ENCODE peak calls at places on chromosome 2, in seven cellular contexts. One of them, this sample, is unnamed.

GRCh38 chr2:102449370-102449974 is 23.6 kb upstream of the SLC9A4 start:
- DNase-seq in neural progenitor cell: peak; percentile 37
- DNase-seq in K562: peak; percentile 35
- DNase-seq in HepG2: peak; percentile 23
- DNase-seq in Panc1: peak; percentile 22
- DNase-seq in fibroblast of lung: peak; percentile 25
- DNase-seq in breast epithelium: no peak
- DNase-seq in this sample: peak; percentile 17

GRCh38 chr2:140457483-140457882 is 1673.3 kb downstream of the LRP1B start:
- DNase-seq in neural progenitor cell: no peak
- DNase-seq in breast epithelium: no peak
- DNase-seq in fibroblast of lung: peak; percentile 25
- DNase-seq in HepG2: no peak
- DNase-seq in K562: no peak
- DNase-seq in Panc1: no peak
- DNase-seq in this sample: no peak

GRCh38 chr2:162888641-162889040 is 50.1 kb upstream of the KCNH7 start:
- DNase-seq in fibroblast of lung: peak; percentile 7
- DNase-seq in K562: no peak
- DNase-seq in neural progenitor cell: no peak
- DNase-seq in breast epithelium: no peak
- DNase-seq in HepG2: no peak
- DNase-seq in Panc1: no peak
- DNase-seq in this sample: no peak

GRCh38 chr2:195486520-195486919 is 170.5 kb upstream of the SLC39A10 start:
- DNase-seq in HepG2: no peak
- DNase-seq in fibroblast of lung: peak; percentile 54
- DNase-seq in neural progenitor cell: no peak
- DNase-seq in breast epithelium: no peak
- DNase-seq in K562: no peak
- DNase-seq in Panc1: no peak
- DNase-seq in this sample: no peak

GRCh38 chr2:160376576-160376975 is 117.0 kb downstream of the RBMS1 start:
- DNase-seq in K562: no peak
- DNase-seq in breast epithelium: no peak
- DNase-seq in HepG2: no peak
- DNase-seq in neural progenitor cell: peak; percentile 44
- DNase-seq in Panc1: no peak
- DNase-seq in fibroblast of lung: peak; percentile 74
- DNase-seq in this sample: no peak

GRCh38 chr2:70946832-70947442 is 11.2 kb downstream of the ATP6V1B1 start:
- DNase-seq in Panc1: peak; percentile 56
- DNase-seq in fibroblast of lung: peak; percentile 45
- DNase-seq in HepG2: peak; percentile 67
- DNase-seq in neural progenitor cell: peak; percentile 84
- DNase-seq in breast epithelium: peak; percentile 51
- DNase-seq in K562: peak; percentile 41
- DNase-seq in this sample: no peak

GRCh38 chr2:178553047-178553446 is 72.8 kb downstream of the PLEKHA3 start:
- DNase-seq in Panc1: peak; percentile 18
- DNase-seq in K562: no peak
- DNase-seq in HepG2: no peak
- DNase-seq in neural progenitor cell: no peak
- DNase-seq in fibroblast of lung: peak; percentile 89
- DNase-seq in breast epithelium: no peak
- DNase-seq in this sample: no peak

GRCh38 chr2:202104286-202104870 is 31.3 kb downstream of the KIAA2012 start:
- DNase-seq in K562: peak; percentile 51
- DNase-seq in neural progenitor cell: peak; percentile 66
- DNase-seq in fibroblast of lung: peak; percentile 50
- DNase-seq in Panc1: peak; percentile 28
- DNase-seq in breast epithelium: no peak
- DNase-seq in HepG2: peak; percentile 36
- DNase-seq in this sample: no peak

GRCh38 chr2:74896232-74896631 is 62.2 kb upstream of the POLE4 start:
- DNase-seq in HepG2: no peak
- DNase-seq in K562: no peak
- DNase-seq in breast epithelium: no peak
- DNase-seq in fibroblast of lung: no peak
- DNase-seq in Panc1: no peak
- DNase-seq in neural progenitor cell: no peak
- DNase-seq in this sample: no peak

GRCh38 chr2:229257980-229258379 is 13.1 kb downstream of the PID1 start:
- DNase-seq in HepG2: no peak
- DNase-seq in K562: no peak
- DNase-seq in fibroblast of lung: no peak
- DNase-seq in neural progenitor cell: no peak
- DNase-seq in breast epithelium: no peak
- DNase-seq in Panc1: no peak
- DNase-seq in this sample: no peak

GRCh38 chr2:29311458-29311857 is 196.2 kb downstream of the CLIP4 start:
- DNase-seq in neural progenitor cell: no peak
- DNase-seq in K562: no peak
- DNase-seq in HepG2: no peak
- DNase-seq in fibroblast of lung: no peak
- DNase-seq in breast epithelium: no peak
- DNase-seq in Panc1: no peak
- DNase-seq in this sample: no peak

GRCh38 chr2:228048838-228049490 is 132.5 kb downstream of the SPHKAP start:
- DNase-seq in HepG2: peak; percentile 49
- DNase-seq in neural progenitor cell: peak; percentile 75
- DNase-seq in fibroblast of lung: peak; percentile 19
- DNase-seq in breast epithelium: no peak
- DNase-seq in Panc1: peak; percentile 77
- DNase-seq in K562: no peak
- DNase-seq in this sample: no peak

GRCh38 chr2:20649586-20650375 is 1.1 kb downstream of the HS1BP3 start:
- DNase-seq in fibroblast of lung: no peak
- DNase-seq in neural progenitor cell: no peak
- DNase-seq in breast epithelium: no peak
- DNase-seq in HepG2: no peak
- DNase-seq in K562: no peak
- DNase-seq in Panc1: no peak
- DNase-seq in this sample: no peak

GRCh38 chr2:8475349-8476045 is 206.4 kb upstream of the ID2 start:
- DNase-seq in neural progenitor cell: peak; percentile 45
- DNase-seq in K562: no peak
- DNase-seq in HepG2: no peak
- DNase-seq in fibroblast of lung: no peak
- DNase-seq in Panc1: no peak
- DNase-seq in breast epithelium: no peak
- DNase-seq in this sample: no peak

GRCh38 chr2:240524963-240525718 is 32.6 kb downstream of the ANKMY1 start:
- DNase-seq in K562: no peak
- DNase-seq in HepG2: no peak
- DNase-seq in Panc1: no peak
- DNase-seq in breast epithelium: peak; percentile 6
- DNase-seq in fibroblast of lung: no peak
- DNase-seq in neural progenitor cell: no peak
- DNase-seq in this sample: no peak
- H3K9me3 ChIP-seq in K562: peaks cover 18% of the 10 kb centered on the region
- H3K9me3 ChIP-seq in HepG2: peaks cover 18% of the 10 kb centered on the region
- H3K9me3 ChIP-seq in Panc1: peaks cover 20% of the 10 kb centered on the region
- H3K9me3 ChIP-seq in breast epithelium: no peaks in the 10 kb centered on the region
- H3K9me3 ChIP-seq in fibroblast of lung: no peaks in the 10 kb centered on the region
- H3K9me3 ChIP-seq in neural progenitor cell: no peaks in the 10 kb centered on the region
- H3K9me3 ChIP-seq in this sample: no peaks in the 10 kb centered on the region

GRCh38 chr2:241390301-241391206 is 34.5 kb downstream of the FARP2 start:
- DNase-seq in breast epithelium: no peak
- DNase-seq in neural progenitor cell: no peak
- DNase-seq in Panc1: no peak
- DNase-seq in HepG2: no peak
- DNase-seq in fibroblast of lung: no peak
- DNase-seq in K562: no peak
- DNase-seq in this sample: no peak
- TF ChIP-seq CTCF in breast epithelium: no peak
- TF ChIP-seq CTCF in neural progenitor cell: no peak
- TF ChIP-seq CTCF in Panc1: no peak
- TF ChIP-seq CTCF in HepG2: no peak
- TF ChIP-seq CTCF in fibroblast of lung: no peak
- TF ChIP-seq CTCF in K562: no peak
- TF ChIP-seq CTCF in this sample: no peak

GRCh38 chr2:6917071-6917760 is at the start of gene RNF144A:
- DNase-seq in HepG2: no peak
- DNase-seq in K562: peak; percentile 93
- DNase-seq in neural progenitor cell: peak; percentile 88
- DNase-seq in breast epithelium: no peak
- DNase-seq in Panc1: no peak
- DNase-seq in fibroblast of lung: peak; percentile 45
- DNase-seq in this sample: peak; percentile 36

GRCh38 chr2:6916224-6916623 is 988 bp upstream of the RNF144A start:
- DNase-seq in Panc1: no peak
- DNase-seq in HepG2: no peak
- DNase-seq in fibroblast of lung: no peak
- DNase-seq in breast epithelium: no peak
- DNase-seq in K562: no peak
- DNase-seq in neural progenitor cell: no peak
- DNase-seq in this sample: no peak

GRCh38 chr2:6919912-6920905 is 3.0 kb downstream of the RNF144A start:
- DNase-seq in Panc1: no peak
- DNase-seq in K562: no peak
- DNase-seq in fibroblast of lung: peak; percentile 23
- DNase-seq in HepG2: no peak
- DNase-seq in neural progenitor cell: peak; percentile 30
- DNase-seq in breast epithelium: no peak
- DNase-seq in this sample: no peak

GRCh38 chr2:6916736-6917070 is 509 bp upstream of the RNF144A start:
- DNase-seq in neural progenitor cell: no peak
- DNase-seq in HepG2: no peak
- DNase-seq in K562: no peak
- DNase-seq in Panc1: no peak
- DNase-seq in breast epithelium: no peak
- DNase-seq in fibroblast of lung: no peak
- DNase-seq in this sample: no peak

GRCh38 chr2:6917761-6918421 is 679 bp downstream of the RNF144A start:
- DNase-seq in breast epithelium: no peak
- DNase-seq in K562: no peak
- DNase-seq in neural progenitor cell: peak; percentile 61
- DNase-seq in HepG2: no peak
- DNase-seq in Panc1: no peak
- DNase-seq in fibroblast of lung: no peak
- DNase-seq in this sample: peak; percentile 40
- H3K4me3 ChIP-seq in breast epithelium: peak overlapping the region; percentile 96
- H3K4me3 ChIP-seq in K562: peak overlapping the region; percentile 61
- H3K4me3 ChIP-seq in neural progenitor cell: peak overlapping the region; percentile 77
- H3K4me3 ChIP-seq in HepG2: peak overlapping the region; percentile 71
- H3K4me3 ChIP-seq in Panc1: peak overlapping the region; percentile 63
- H3K4me3 ChIP-seq in fibroblast of lung: no peak overlapping the region
- H3K4me3 ChIP-seq in this sample: peak overlapping the region; percentile 82

DNA sequence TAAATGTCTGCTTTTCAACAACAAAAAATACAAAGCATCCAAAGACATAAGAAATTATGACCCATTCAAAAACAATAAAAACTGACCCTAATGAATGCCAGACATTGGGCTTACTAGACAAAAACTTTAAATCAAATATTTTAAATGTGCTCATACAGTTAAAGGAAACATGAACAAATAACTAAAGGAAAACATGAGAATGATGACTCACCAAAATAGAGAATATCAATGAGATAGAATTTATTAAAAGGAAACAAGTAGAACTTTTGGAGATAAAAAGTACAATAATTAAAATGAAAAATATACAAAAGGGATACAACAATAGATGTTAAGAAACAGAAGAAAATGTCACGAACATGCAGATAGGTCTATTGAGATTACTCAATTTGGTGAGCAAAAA is 110.6 kb downstream of the TRABD2A start:
- DNase-seq in fibroblast of lung: no peak
- DNase-seq in breast epithelium: no peak
- DNase-seq in Panc1: no peak
- DNase-seq in K562: no peak
- DNase-seq in neural progenitor cell: no peak
- DNase-seq in HepG2: no peak
- DNase-seq in this sample: no peak
- H3K9me3 ChIP-seq in fibroblast of lung: no peaks in the 10 kb centered on the region
- H3K9me3 ChIP-seq in breast epithelium: peaks cover 43% of the 10 kb centered on the region
- H3K9me3 ChIP-seq in Panc1: no peaks in the 10 kb centered on the region
- H3K9me3 ChIP-seq in K562: no peaks in the 10 kb centered on the region
- H3K9me3 ChIP-seq in neural progenitor cell: peaks cover 5% of the 10 kb centered on the region
- H3K9me3 ChIP-seq in HepG2: peaks cover 20% of the 10 kb centered on the region
- H3K9me3 ChIP-seq in this sample: peaks cover 4% of the 10 kb centered on the region

DNA sequence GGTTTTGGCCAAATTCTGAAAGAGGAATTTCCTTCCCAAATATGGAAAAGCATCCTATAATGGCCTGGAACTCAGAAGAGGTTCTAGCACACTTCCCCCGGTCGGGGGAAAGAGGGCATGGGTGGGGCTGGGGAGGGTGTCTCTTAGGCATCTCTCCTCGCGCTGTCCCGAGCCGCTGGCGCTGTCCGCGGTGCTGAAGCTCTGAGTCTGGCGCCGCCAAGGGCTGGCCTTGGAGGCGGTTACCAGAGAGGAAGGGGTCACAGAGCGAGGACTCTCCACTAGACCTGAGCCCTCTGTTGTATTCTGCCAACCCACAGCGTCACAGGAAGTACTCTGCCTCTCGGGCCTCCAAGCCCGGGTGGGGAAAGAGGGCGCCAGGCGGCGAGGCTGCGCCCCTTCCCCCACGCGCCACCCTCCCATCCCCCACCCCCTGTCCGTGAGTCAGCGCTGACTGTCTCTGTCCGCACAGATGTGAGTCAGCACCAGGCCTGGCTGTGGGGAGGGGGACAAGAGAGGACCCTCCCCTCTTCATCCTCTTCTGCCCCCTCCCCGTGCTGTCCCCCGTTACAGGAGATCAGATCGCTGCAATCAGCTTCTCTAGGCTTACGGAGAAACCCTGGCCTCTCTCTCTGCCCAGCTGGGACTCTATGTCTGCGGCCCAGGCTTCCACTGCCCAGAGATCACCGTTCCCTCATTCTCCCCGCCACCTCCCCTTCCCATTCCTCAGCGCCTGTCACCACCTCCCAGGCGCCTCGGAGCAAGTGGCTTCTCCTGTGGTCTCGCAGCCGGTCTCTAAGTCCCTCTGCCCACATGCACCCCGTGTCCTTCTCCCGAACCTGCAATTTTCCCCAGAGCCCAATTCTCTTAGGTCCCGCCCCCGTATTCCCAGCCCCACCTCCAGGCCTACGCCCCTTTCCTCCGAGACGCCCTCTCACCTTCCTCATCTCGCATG is 783 bp downstream of the PTPRN start:
- DNase-seq in K562: peak; percentile 80
- DNase-seq in HepG2: peak; percentile 41
- DNase-seq in neural progenitor cell: peak; percentile 95
- DNase-seq in fibroblast of lung: peak; percentile 67
- DNase-seq in Panc1: no peak
- DNase-seq in breast epithelium: no peak
- DNase-seq in this sample: peak; percentile 72
- TF ChIP-seq CTCF in K562: no peak
- TF ChIP-seq CTCF in HepG2: peak; percentile 33
- TF ChIP-seq CTCF in neural progenitor cell: no peak
- TF ChIP-seq CTCF in fibroblast of lung: no peak
- TF ChIP-seq CTCF in Panc1: no peak
- TF ChIP-seq CTCF in breast epithelium: no peak
- TF ChIP-seq CTCF in this sample: no peak

DNA sequence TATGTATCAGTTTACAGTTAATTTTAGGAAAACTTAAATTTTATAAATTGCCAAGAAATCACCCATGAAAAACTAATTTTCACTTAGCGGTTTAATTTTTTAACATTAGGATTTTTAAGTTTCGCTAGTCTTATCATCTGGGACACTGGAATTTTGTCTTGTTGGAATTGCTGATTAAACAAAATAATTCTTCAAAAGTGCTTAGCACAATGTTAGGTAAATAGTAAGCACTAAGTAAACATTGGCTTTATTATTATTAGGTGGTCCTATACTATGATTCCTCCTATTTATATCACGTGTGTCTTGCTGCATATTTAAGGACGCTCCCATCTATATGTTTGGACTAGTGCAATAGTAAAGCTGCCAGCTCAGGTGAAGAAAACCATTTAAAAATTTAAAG is 54.6 kb upstream of the MAP4K3 start:
- DNase-seq in Panc1: no peak
- DNase-seq in HepG2: no peak
- DNase-seq in K562: no peak
- DNase-seq in neural progenitor cell: no peak
- DNase-seq in fibroblast of lung: no peak
- DNase-seq in breast epithelium: no peak
- DNase-seq in this sample: no peak
- H3K4me3 ChIP-seq in Panc1: no peak overlapping the region
- H3K4me3 ChIP-seq in HepG2: no peak overlapping the region
- H3K4me3 ChIP-seq in K562: no peak overlapping the region
- H3K4me3 ChIP-seq in neural progenitor cell: no peak overlapping the region
- H3K4me3 ChIP-seq in fibroblast of lung: no peak overlapping the region
- H3K4me3 ChIP-seq in breast epithelium: no peak overlapping the region
- H3K4me3 ChIP-seq in this sample: no peak overlapping the region